ENCODE peak calls at places on chromosome 16, in six cellular contexts. One of them, this sample, is unnamed. For H3K36me3, the result is how much of the 10 kb centered on the place peaks cover.

GRCh38 chr16:68073902-68074760 is 11.0 kb upstream of the NFATC3 start:
- DNase-seq in right lobe of liver: no peak
- DNase-seq in WERI-Rb-1: no peak
- DNase-seq in brain microvascular endothelial cell: no peak
- DNase-seq in mammary epithelial cell: no peak
- DNase-seq in left ventricle myocardium inferior: no peak
- DNase-seq in this sample: no peak

GRCh38 chr16:57534337-57534880 is 2.0 kb downstream of the CCDC102A start:
- DNase-seq in right lobe of liver: no peak
- DNase-seq in WERI-Rb-1: peak
- DNase-seq in brain microvascular endothelial cell: no peak
- DNase-seq in mammary epithelial cell: no peak
- DNase-seq in left ventricle myocardium inferior: no peak
- DNase-seq in this sample: peak

GRCh38 chr16:62038225-62038624 is 2.0 kb upstream of the CDH8 start:
- DNase-seq in right lobe of liver: no peak
- DNase-seq in WERI-Rb-1: no peak
- DNase-seq in brain microvascular endothelial cell: no peak
- DNase-seq in mammary epithelial cell: no peak
- DNase-seq in left ventricle myocardium inferior: no peak
- DNase-seq in this sample: no peak

GRCh38 chr16:84718-85452 is 6.9 kb downstream of the MPG start:
- DNase-seq in right lobe of liver: no peak
- DNase-seq in WERI-Rb-1: no peak
- DNase-seq in brain microvascular endothelial cell: peak
- DNase-seq in mammary epithelial cell: peak
- DNase-seq in left ventricle myocardium inferior: peak
- DNase-seq in this sample: peak

GRCh38 chr16:85870159-85870558 is 28.8 kb upstream of the IRF8 start:
- DNase-seq in right lobe of liver: no peak
- DNase-seq in WERI-Rb-1: no peak
- DNase-seq in brain microvascular endothelial cell: no peak
- DNase-seq in mammary epithelial cell: no peak
- DNase-seq in left ventricle myocardium inferior: no peak
- DNase-seq in this sample: no peak

GRCh38 chr16:11004957-11005610 is 60.7 kb downstream of the CLEC16A start:
- DNase-seq in right lobe of liver: no peak
- DNase-seq in WERI-Rb-1: no peak
- DNase-seq in brain microvascular endothelial cell: no peak
- DNase-seq in mammary epithelial cell: peak
- DNase-seq in left ventricle myocardium inferior: no peak
- DNase-seq in this sample: no peak

GRCh38 chr16:55328611-55329569 is 4.9 kb downstream of the IRX6 start:
- DNase-seq in right lobe of liver: peak
- DNase-seq in WERI-Rb-1: no peak
- DNase-seq in brain microvascular endothelial cell: no peak
- DNase-seq in mammary epithelial cell: no peak
- DNase-seq in left ventricle myocardium inferior: no peak
- DNase-seq in this sample: no peak

GRCh38 chr16:49901711-49902110 is 45.8 kb upstream of the ZNF423 start:
- DNase-seq in right lobe of liver: no peak
- DNase-seq in WERI-Rb-1: no peak
- DNase-seq in brain microvascular endothelial cell: no peak
- DNase-seq in mammary epithelial cell: no peak
- DNase-seq in left ventricle myocardium inferior: no peak
- DNase-seq in this sample: no peak

GRCh38 chr16:53097190-53097589 is 42.4 kb downstream of the CHD9 start:
- DNase-seq in right lobe of liver: no peak
- DNase-seq in WERI-Rb-1: no peak
- DNase-seq in brain microvascular endothelial cell: no peak
- DNase-seq in mammary epithelial cell: no peak
- DNase-seq in left ventricle myocardium inferior: no peak
- DNase-seq in this sample: no peak

GRCh38 chr16:10895053-10895946 is 18.3 kb downstream of the CIITA start:
- DNase-seq in right lobe of liver: peak
- DNase-seq in WERI-Rb-1: no peak
- DNase-seq in brain microvascular endothelial cell: peak
- DNase-seq in mammary epithelial cell: peak
- DNase-seq in left ventricle myocardium inferior: peak
- DNase-seq in this sample: no peak

GRCh38 chr16:78551487-78552085 is 452.1 kb downstream of the WWOX start:
- DNase-seq in right lobe of liver: no peak
- DNase-seq in WERI-Rb-1: no peak
- DNase-seq in brain microvascular endothelial cell: no peak
- DNase-seq in mammary epithelial cell: no peak
- DNase-seq in left ventricle myocardium inferior: no peak
- DNase-seq in this sample: no peak

GRCh38 chr16:23182675-23183485 is at the start of gene SCNN1G:
- DNase-seq in right lobe of liver: no peak
- DNase-seq in WERI-Rb-1: peak
- DNase-seq in brain microvascular endothelial cell: no peak
- DNase-seq in mammary epithelial cell: peak
- DNase-seq in left ventricle myocardium inferior: peak
- DNase-seq in this sample: peak

GRCh38 chr16:83392743-83393142 is 415.0 kb upstream of the HSBP1 start:
- DNase-seq in right lobe of liver: no peak
- DNase-seq in WERI-Rb-1: no peak
- DNase-seq in brain microvascular endothelial cell: no peak
- DNase-seq in mammary epithelial cell: no peak
- DNase-seq in left ventricle myocardium inferior: no peak
- DNase-seq in this sample: no peak

GRCh38 chr16:83397601-83398000 is 410.2 kb upstream of the HSBP1 start:
- DNase-seq in right lobe of liver: no peak
- DNase-seq in WERI-Rb-1: no peak
- DNase-seq in brain microvascular endothelial cell: no peak
- DNase-seq in mammary epithelial cell: no peak
- DNase-seq in left ventricle myocardium inferior: no peak
- DNase-seq in this sample: no peak

GRCh38 chr16:83389751-83390150 is 418.0 kb upstream of the HSBP1 start:
- DNase-seq in right lobe of liver: no peak
- DNase-seq in WERI-Rb-1: no peak
- DNase-seq in brain microvascular endothelial cell: no peak
- DNase-seq in mammary epithelial cell: no peak
- DNase-seq in left ventricle myocardium inferior: no peak
- DNase-seq in this sample: no peak

GRCh38 chr16:83390759-83391158 is 417.0 kb upstream of the HSBP1 start:
- DNase-seq in right lobe of liver: no peak
- DNase-seq in WERI-Rb-1: no peak
- DNase-seq in brain microvascular endothelial cell: no peak
- DNase-seq in mammary epithelial cell: no peak
- DNase-seq in left ventricle myocardium inferior: no peak
- DNase-seq in this sample: no peak

GRCh38 chr16:83393196-83393981 is 414.4 kb upstream of the HSBP1 start:
- DNase-seq in right lobe of liver: no peak
- DNase-seq in WERI-Rb-1: no peak
- DNase-seq in brain microvascular endothelial cell: peak
- DNase-seq in mammary epithelial cell: no peak
- DNase-seq in left ventricle myocardium inferior: no peak
- DNase-seq in this sample: no peak
- TF ChIP-seq CTCF in right lobe of liver: no peak
- TF ChIP-seq CTCF in WERI-Rb-1: no peak
- TF ChIP-seq CTCF in brain microvascular endothelial cell: peak
- TF ChIP-seq CTCF in mammary epithelial cell: peak
- TF ChIP-seq CTCF in left ventricle myocardium inferior: no peak
- TF ChIP-seq CTCF in this sample: no peak

GRCh38 chr16:81695431-81695890 is 83.6 kb upstream of the PLCG2 start:
- DNase-seq in right lobe of liver: no peak
- DNase-seq in WERI-Rb-1: no peak
- DNase-seq in brain microvascular endothelial cell: no peak
- DNase-seq in mammary epithelial cell: peak
- DNase-seq in left ventricle myocardium inferior: no peak
- DNase-seq in this sample: no peak

GRCh38 chr16:81694494-81695285 is 84.4 kb upstream of the PLCG2 start:
- DNase-seq in right lobe of liver: no peak
- DNase-seq in WERI-Rb-1: no peak
- DNase-seq in brain microvascular endothelial cell: no peak
- DNase-seq in mammary epithelial cell: no peak
- DNase-seq in left ventricle myocardium inferior: no peak
- DNase-seq in this sample: no peak

GRCh38 chr16:81696959-81697293 is 82.2 kb upstream of the PLCG2 start:
- DNase-seq in right lobe of liver: no peak
- DNase-seq in WERI-Rb-1: no peak
- DNase-seq in brain microvascular endothelial cell: no peak
- DNase-seq in mammary epithelial cell: no peak
- DNase-seq in left ventricle myocardium inferior: no peak
- DNase-seq in this sample: no peak

GRCh38 chr16:81697321-81697885 is 81.7 kb upstream of the PLCG2 start:
- DNase-seq in right lobe of liver: peak
- DNase-seq in WERI-Rb-1: peak
- DNase-seq in brain microvascular endothelial cell: peak
- DNase-seq in mammary epithelial cell: peak
- DNase-seq in left ventricle myocardium inferior: peak
- DNase-seq in this sample: peak

GRCh38 chr16:81696136-81696958 is 82.7 kb upstream of the PLCG2 start:
- DNase-seq in right lobe of liver: no peak
- DNase-seq in WERI-Rb-1: no peak
- DNase-seq in brain microvascular endothelial cell: no peak
- DNase-seq in mammary epithelial cell: no peak
- DNase-seq in left ventricle myocardium inferior: no peak
- DNase-seq in this sample: no peak
- H3K27ac ChIP-seq in right lobe of liver: no peak
- H3K27ac ChIP-seq in WERI-Rb-1: no peak
- H3K27ac ChIP-seq in brain microvascular endothelial cell: no peak
- H3K27ac ChIP-seq in mammary epithelial cell: peak
- H3K27ac ChIP-seq in left ventricle myocardium inferior: no peak
- H3K27ac ChIP-seq in this sample: peak

GRCh38 chr16:27216297-27216885 is 13.1 kb downstream of the KDM8 start:
- DNase-seq in right lobe of liver: no peak
- DNase-seq in WERI-Rb-1: no peak
- DNase-seq in brain microvascular endothelial cell: no peak
- DNase-seq in mammary epithelial cell: no peak
- DNase-seq in left ventricle myocardium inferior: no peak
- DNase-seq in this sample: no peak

GRCh38 chr16:27215660-27216059 is 12.3 kb downstream of the KDM8 start:
- DNase-seq in right lobe of liver: no peak
- DNase-seq in WERI-Rb-1: no peak
- DNase-seq in brain microvascular endothelial cell: no peak
- DNase-seq in mammary epithelial cell: no peak
- DNase-seq in left ventricle myocardium inferior: no peak
- DNase-seq in this sample: no peak

GRCh38 chr16:27219161-27219560 is 15.8 kb downstream of the KDM8 start:
- DNase-seq in right lobe of liver: no peak
- DNase-seq in WERI-Rb-1: no peak
- DNase-seq in brain microvascular endothelial cell: no peak
- DNase-seq in mammary epithelial cell: no peak
- DNase-seq in left ventricle myocardium inferior: no peak
- DNase-seq in this sample: no peak

GRCh38 chr16:27218756-27219155 is 15.4 kb downstream of the KDM8 start:
- DNase-seq in right lobe of liver: no peak
- DNase-seq in WERI-Rb-1: no peak
- DNase-seq in brain microvascular endothelial cell: no peak
- DNase-seq in mammary epithelial cell: no peak
- DNase-seq in left ventricle myocardium inferior: no peak
- DNase-seq in this sample: no peak

DNA sequence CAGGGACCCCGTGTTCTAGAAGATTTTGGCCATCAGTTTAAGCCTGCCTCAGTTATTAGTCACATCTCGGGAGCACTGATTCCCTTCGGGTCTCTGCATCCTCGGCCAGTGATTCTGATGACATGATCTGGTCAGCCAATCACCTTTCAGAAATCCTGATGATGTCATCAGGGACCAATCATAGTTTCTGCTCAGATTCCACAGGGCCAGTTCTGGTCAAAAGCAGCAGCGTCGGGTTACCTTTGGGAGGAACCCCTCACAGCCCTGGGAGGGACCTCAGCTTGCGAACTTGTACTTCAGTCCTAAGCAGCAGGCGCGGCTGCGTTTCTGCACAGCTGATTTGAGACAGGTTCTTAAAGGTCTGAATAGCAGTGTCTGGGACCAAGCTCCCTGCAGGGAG is 13.9 kb downstream of the KDM8 start:
- DNase-seq in right lobe of liver: no peak
- DNase-seq in WERI-Rb-1: no peak
- DNase-seq in brain microvascular endothelial cell: peak
- DNase-seq in mammary epithelial cell: no peak
- DNase-seq in left ventricle myocardium inferior: no peak
- DNase-seq in this sample: no peak
- H3K36me3 ChIP-seq in right lobe of liver: under half
- H3K36me3 ChIP-seq in WERI-Rb-1: under half
- H3K36me3 ChIP-seq in brain microvascular endothelial cell: under half
- H3K36me3 ChIP-seq in mammary epithelial cell: under half
- H3K36me3 ChIP-seq in left ventricle myocardium inferior: under half
- H3K36me3 ChIP-seq in this sample: under half

DNA sequence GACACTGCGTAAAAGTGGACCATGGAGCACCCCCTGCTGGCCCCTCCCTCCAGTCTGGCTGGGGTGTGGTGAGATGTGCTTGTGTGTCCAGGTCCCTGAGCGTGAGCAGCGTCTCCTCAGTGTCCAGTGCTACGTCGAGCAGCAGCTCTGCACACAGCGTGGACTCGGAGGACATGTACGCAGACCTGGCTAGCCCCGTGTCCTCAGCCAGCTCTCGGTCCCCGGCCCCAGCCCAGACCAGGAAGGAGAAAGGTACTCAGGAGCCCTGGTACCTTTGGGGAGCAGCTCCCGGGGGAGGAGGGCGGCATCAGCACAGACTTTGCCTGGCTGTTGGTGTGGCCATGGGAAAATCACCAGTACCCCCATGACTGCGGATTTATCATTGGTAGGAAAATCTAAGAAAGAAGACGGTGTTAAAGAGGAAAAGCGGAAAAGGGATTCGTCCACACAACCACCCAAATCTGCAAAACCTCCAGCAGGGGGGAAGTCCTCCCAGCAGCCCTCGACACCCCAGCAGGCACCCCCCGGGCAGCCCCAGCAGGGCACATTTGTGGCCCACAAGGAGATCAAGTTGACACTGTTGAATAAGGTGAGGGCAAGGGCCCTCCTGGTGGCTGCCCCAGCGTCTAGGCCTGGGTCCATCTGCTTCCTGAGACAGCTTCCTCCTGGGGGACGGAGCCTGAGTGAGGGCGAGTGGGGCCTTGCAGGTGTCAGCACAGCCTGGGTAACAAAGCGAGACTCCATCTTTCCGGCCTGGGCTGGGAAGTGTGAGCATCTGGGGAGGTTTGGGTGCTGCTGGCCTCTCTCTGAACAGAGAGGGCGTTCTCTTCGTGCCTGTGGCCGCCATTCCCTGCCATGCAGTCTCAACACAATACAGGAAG is 10.6 kb upstream of the IL17C start:
- DNase-seq in right lobe of liver: no peak
- DNase-seq in WERI-Rb-1: no peak
- DNase-seq in brain microvascular endothelial cell: no peak
- DNase-seq in mammary epithelial cell: no peak
- DNase-seq in left ventricle myocardium inferior: no peak
- DNase-seq in this sample: no peak
- TF ChIP-seq CTCF in right lobe of liver: no peak
- TF ChIP-seq CTCF in WERI-Rb-1: no peak
- TF ChIP-seq CTCF in brain microvascular endothelial cell: no peak
- TF ChIP-seq CTCF in mammary epithelial cell: no peak
- TF ChIP-seq CTCF in left ventricle myocardium inferior: no peak
- TF ChIP-seq CTCF in this sample: no peak

DNA sequence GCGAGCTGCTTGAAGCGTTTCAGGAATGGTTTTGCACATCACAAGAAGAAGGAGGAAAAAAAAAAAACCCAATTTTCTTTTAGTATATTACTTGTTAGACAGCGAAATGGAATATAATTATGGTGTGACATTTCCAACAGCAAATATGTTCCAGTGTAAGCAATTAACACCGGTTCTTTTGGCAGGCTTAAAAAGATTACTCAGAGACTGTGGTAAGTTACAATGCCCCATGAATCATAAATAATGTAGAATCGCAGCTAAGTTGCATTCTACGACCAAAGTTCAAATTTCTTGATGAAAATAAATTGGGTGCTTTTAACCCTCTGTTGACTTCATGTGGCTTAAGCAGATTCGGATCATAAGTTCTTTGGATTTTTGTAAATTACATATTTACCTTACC is 245.2 kb downstream of the XYLT1 start:
- DNase-seq in right lobe of liver: no peak
- DNase-seq in WERI-Rb-1: no peak
- DNase-seq in brain microvascular endothelial cell: no peak
- DNase-seq in mammary epithelial cell: no peak
- DNase-seq in left ventricle myocardium inferior: no peak
- DNase-seq in this sample: no peak
- H3K27ac ChIP-seq in right lobe of liver: no peak
- H3K27ac ChIP-seq in WERI-Rb-1: no peak
- H3K27ac ChIP-seq in brain microvascular endothelial cell: no peak
- H3K27ac ChIP-seq in mammary epithelial cell: no peak
- H3K27ac ChIP-seq in left ventricle myocardium inferior: peak
- H3K27ac ChIP-seq in this sample: peak

This sample was measured in uterus.